ENCODE peak calls at places on chromosomes 2 and 18, in ten cellular contexts. A, R, V, O, L, Q, T, I, P and H are unnamed samples.

GRCh38 chr18:59959079-59959478 is 59.3 kb downstream of the PMAIP1 start:
- DNase-seq in A (peak; percentile 46), R (no peak), V (no peak), O (no peak), L (peak; percentile 50), Q (no peak), T (no peak), I (no peak), P (no peak), H (no peak)

GRCh38 chr2:69945447-69945846 is 16.0 kb downstream of the ASPRV1 start:
- DNase-seq in A (peak; percentile 18), R (no peak), V (no peak), O (no peak), L (no peak), Q (no peak), T (no peak), I (no peak), P (no peak), H (no peak)

GRCh38 chr18:65398347-65398746 is 352.5 kb upstream of the CDH7 start:
- DNase-seq in A (no peak), R (no peak), V (no peak), O (no peak), L (no peak), Q (no peak), T (no peak), I (no peak), P (no peak), H (no peak)

GRCh38 chr2:64606495-64607363 is 47.0 kb downstream of the SERTAD2 start:
- DNase-seq in A (peak; percentile 47), R (peak; percentile 72), V (peak; percentile 92), O (peak; percentile 93), L (no peak), Q (peak; percentile 95), T (peak; percentile 83), I (peak; percentile 83), P (peak; percentile 55), H (peak; percentile 88)

GRCh38 chr18:35141567-35142269 is 99.1 kb upstream of the ZNF397 start:
- DNase-seq in A (no peak), R (no peak), V (no peak), O (no peak), L (no peak), Q (no peak), T (no peak), I (no peak), P (peak; percentile 39), H (no peak)

GRCh38 chr2:159600752-159601151 is 15.6 kb downstream of the BAZ2B start:
- DNase-seq in A (peak; percentile 79), R (no peak), V (no peak), O (peak; percentile 51), L (peak; percentile 58), Q (no peak), T (no peak), I (no peak), P (no peak), H (no peak)

GRCh38 chr2:241636983-241637232 is at the start of gene THAP4:
- DNase-seq in A (no peak), R (peak; percentile 13), V (peak; percentile 92), O (peak; percentile 95), L (peak; percentile 73), Q (peak; percentile 31), T (peak; percentile 24), I (peak; percentile 81), P (peak; percentile 78), H (no peak)

GRCh38 chr18:7830468-7830867 is 263.4 kb downstream of the PTPRM start:
- DNase-seq in A (peak; percentile 38), R (no peak), V (no peak), O (no peak), L (peak; percentile 25), Q (no peak), T (no peak), I (no peak), P (no peak), H (no peak)

GRCh38 chr2:88307817-88308216 is 137.7 kb downstream of the THNSL2 start:
- DNase-seq in A (peak; percentile 27), R (no peak), V (peak; percentile 49), O (peak; percentile 24), L (peak; percentile 12), Q (no peak), T (no peak), I (no peak), P (no peak), H (no peak)

GRCh38 chr2:185208261-185208660 is 530.3 kb upstream of the FSIP2 start:
- DNase-seq in A (peak; percentile 16), R (no peak), V (no peak), O (no peak), L (peak; percentile 37), Q (no peak), T (no peak), I (no peak), P (no peak), H (no peak)

GRCh38 chr18:2303517-2304238 is 267.6 kb downstream of the METTL4 start:
- DNase-seq in A (peak; percentile 59), R (no peak), V (no peak), O (peak; percentile 18), L (peak; percentile 78), Q (no peak), T (no peak), I (no peak), P (no peak), H (no peak)

GRCh38 chr2:134359367-134360081 is 105.7 kb downstream of the MGAT5 start:
- DNase-seq in A (peak; percentile 38), R (no peak), V (no peak), O (no peak), L (no peak), Q (no peak), T (no peak), I (no peak), P (peak; percentile 67), H (no peak)

GRCh38 chr2:200156140-200156858 is 150.2 kb upstream of the SPATS2L start:
- DNase-seq in A (peak; percentile 97), R (no peak), V (no peak), O (peak; percentile 81), L (peak; percentile 82), Q (peak; percentile 51), T (no peak), I (no peak), P (peak; percentile 9), H (no peak)

GRCh38 chr2:174630097-174630496 is 32.5 kb upstream of the WIPF1 start:
- DNase-seq in A (no peak), R (no peak), V (no peak), O (no peak), L (no peak), Q (no peak), T (no peak), I (no peak), P (no peak), H (no peak)

GRCh38 chr2:73776869-73777519 is 2.9 kb downstream of the DUSP11 start:
- DNase-seq in A (peak; percentile 81), R (no peak), V (no peak), O (no peak), L (no peak), Q (no peak), T (no peak), I (no peak), P (no peak), H (no peak)

GRCh38 chr2:156896294-156896693 is 361.2 kb upstream of the GALNT5 start:
- DNase-seq in A (peak; percentile 71), R (no peak), V (no peak), O (no peak), L (peak; percentile 97), Q (no peak), T (no peak), I (no peak), P (no peak), H (no peak)

GRCh38 chr2:197628043-197628500 is 47.3 kb downstream of the RFTN2 start:
- DNase-seq in A (peak; percentile 4), R (no peak), V (no peak), O (peak; percentile 32), L (peak; percentile 75), Q (no peak), T (no peak), I (no peak), P (no peak), H (no peak)

GRCh38 chr2:122535960-122536517 is 780.6 kb downstream of the TSN start:
- DNase-seq in A (no peak), R (no peak), V (no peak), O (no peak), L (no peak), Q (no peak), T (no peak), I (no peak), P (no peak), H (no peak)

GRCh38 chr2:23532311-23533013 is 147.5 kb downstream of the KLHL29 start:
- DNase-seq in A (peak; percentile 31), R (no peak), V (peak; percentile 68), O (no peak), L (no peak), Q (no peak), T (peak; percentile 21), I (no peak), P (no peak), H (no peak)

GRCh38 chr18:24629926-24630325 is 169.5 kb downstream of the HRH4 start:
- DNase-seq in A (no peak), R (no peak), V (no peak), O (no peak), L (no peak), Q (no peak), T (no peak), I (no peak), P (no peak), H (no peak)

GRCh38 chr2:180472133-180472532 is 465.0 kb upstream of the CWC22 start:
- DNase-seq in A (no peak), R (no peak), V (no peak), O (peak; percentile 35), L (peak; percentile 21), Q (no peak), T (no peak), I (no peak), P (no peak), H (no peak)

GRCh38 chr2:133982231-133982630 is 271.6 kb upstream of the MGAT5 start:
- DNase-seq in A (no peak), R (no peak), V (no peak), O (no peak), L (no peak), Q (no peak), T (no peak), I (no peak), P (no peak), H (no peak)

GRCh38 chr2:181683518-181684453 is 3.5 kb upstream of the NEUROD1 start:
- DNase-seq in A (no peak), R (no peak), V (peak; percentile 45), O (peak; percentile 60), L (peak; percentile 68), Q (no peak), T (no peak), I (no peak), P (no peak), H (no peak)